ENCODE peak calls at places on chromosomes 16 and 17, in nine cellular contexts. R is stimulated activated CD8-positive, alpha-beta memory T cell treated with anti-CD3 and anti-CD28 coated beads, Interleukin-2, amount 100 ng/mL, for 48 hours; G is B cell; S is EH; Q is dermis blood vessel endothelial cell; F is GM18507; N is dermis microvascular lymphatic vessel endothelial cell; V is frontal cortex; P is HTR-8/SVneo. Z is an unnamed sample.
A peak's percentile ranks its signal among the peaks of the same experiment; 100 is the strongest.

GRCh38 chr17:39547713-39548478 is 59.8 kb downstream of the NEUROD2 start:
- DNase-seq in R (peak; percentile 75), G (peak; percentile 78), S (peak; percentile 53), Q (peak; percentile 66), F (peak; percentile 54), N (peak; percentile 50), V (no peak), P (peak; percentile 84), Z (peak; percentile 60)

GRCh38 chr17:78723001-78723796 is 58.9 kb downstream of the CYTH1 start:
- DNase-seq in R (no peak), G (no peak), S (peak; percentile 35), Q (no peak), F (no peak), N (no peak), V (peak; percentile 61), P (no peak), Z (no peak)

GRCh38 chr17:29546085-29546484 is 20.8 kb downstream of the ABHD15 start:
- DNase-seq in R (no peak), G (no peak), S (no peak), Q (no peak), F (no peak), N (no peak), V (no peak), P (no peak), Z (no peak)

GRCh38 chr17:69609495-69610315 is 195.2 kb downstream of the MAP2K6 start:
- DNase-seq in R (no peak), G (no peak), S (peak; percentile 46), Q (peak; percentile 71), F (no peak), N (peak; percentile 51), V (no peak), P (peak; percentile 27), Z (no peak)

GRCh38 chr17:7883781-7884386 is 4.7 kb upstream of the CHD3 start:
- DNase-seq in R (no peak), G (no peak), S (peak; percentile 30), Q (peak; percentile 35), F (no peak), N (peak; percentile 32), V (no peak), P (peak; percentile 13), Z (no peak)

GRCh38 chr17:42315402-42316156 is 27.3 kb downstream of the STAT5A start:
- DNase-seq in R (no peak), G (peak; percentile 71), S (no peak), Q (no peak), F (no peak), N (no peak), V (no peak), P (no peak), Z (no peak)

GRCh38 chr17:71081666-71082065 is 912.3 kb downstream of the KCNJ2 start:
- DNase-seq in R (no peak), G (no peak), S (no peak), Q (no peak), F (no peak), N (no peak), V (no peak), P (no peak), Z (no peak)

GRCh38 chr16:89210904-89211515 is 6.5 kb upstream of the ZNF778 start:
- DNase-seq in R (no peak), G (no peak), S (peak; percentile 38), Q (no peak), F (no peak), N (no peak), V (no peak), P (no peak), Z (no peak)

GRCh38 chr16:57614546-57615343 is 13.7 kb upstream of the ADGRG1 start:
- DNase-seq in R (peak; percentile 45), G (peak; percentile 27), S (no peak), Q (no peak), F (no peak), N (no peak), V (no peak), P (no peak), Z (no peak)

GRCh38 chr16:30658731-30659506 is 688 bp downstream of the FBRS start:
- DNase-seq in R (peak; percentile 93), G (peak; percentile 96), S (peak; percentile 97), Q (peak; percentile 98), F (no peak), N (peak; percentile 98), V (peak; percentile 92), P (peak; percentile 82), Z (peak; percentile 79)

GRCh38 chr17:31595076-31595475 is 203.6 kb downstream of the RAB11FIP4 start:
- DNase-seq in R (no peak), G (no peak), S (peak; percentile 75), Q (no peak), F (no peak), N (no peak), V (no peak), P (no peak), Z (no peak)

GRCh38 chr17:62781356-62781755 is 26.8 kb downstream of the MARCHF10 start:
- DNase-seq in R (no peak), G (no peak), S (peak; percentile 52), Q (no peak), F (no peak), N (no peak), V (no peak), P (no peak), Z (no peak)

GRCh38 chr17:64741038-64741641 is 79.0 kb upstream of the SMURF2 start:
- DNase-seq in R (no peak), G (no peak), S (peak; percentile 80), Q (peak; percentile 87), F (no peak), N (peak; percentile 89), V (no peak), P (no peak), Z (no peak)

GRCh38 chr17:40461774-40462342 is 18.6 kb downstream of the IGFBP4 start:
- DNase-seq in R (no peak), G (no peak), S (peak; percentile 53), Q (no peak), F (no peak), N (no peak), V (no peak), P (no peak), Z (no peak)

GRCh38 chr16:15751940-15752339 is 101.9 kb downstream of the NDE1 start:
- DNase-seq in R (no peak), G (no peak), S (no peak), Q (no peak), F (no peak), N (no peak), V (no peak), P (no peak), Z (no peak)

GRCh38 chr17:17813055-17813724 is 23.6 kb downstream of the SREBF1 start:
- DNase-seq in R (no peak), G (no peak), S (no peak), Q (no peak), F (no peak), N (no peak), V (no peak), P (no peak), Z (no peak)

GRCh38 chr16:28180660-28181556 is 30.9 kb downstream of the XPO6 start:
- DNase-seq in R (no peak), G (no peak), S (peak; percentile 77), Q (peak; percentile 46), F (no peak), N (peak; percentile 52), V (no peak), P (no peak), Z (no peak)

GRCh38 chr16:21175397-21175796 is 16.9 kb downstream of the LDAF1 start:
- DNase-seq in R (no peak), G (no peak), S (no peak), Q (no peak), F (no peak), N (no peak), V (no peak), P (no peak), Z (no peak)

GRCh38 chr17:1486802-1487695 is 5.4 kb downstream of the MYO1C start:
- DNase-seq in R (peak; percentile 73), G (peak; percentile 82), S (peak; percentile 81), Q (peak; percentile 72), F (no peak), N (peak; percentile 43), V (no peak), P (no peak), Z (peak; percentile 77)

GRCh38 chr16:74439685-74440084 is 18.4 kb upstream of the CLEC18B start:
- DNase-seq in R (no peak), G (no peak), S (no peak), Q (no peak), F (no peak), N (no peak), V (no peak), P (no peak), Z (no peak)

GRCh38 chr16:78126662-78127061 is 27.2 kb downstream of the WWOX start:
- DNase-seq in R (no peak), G (no peak), S (no peak), Q (no peak), F (no peak), N (no peak), V (no peak), P (no peak), Z (no peak)

GRCh38 chr17:61416540-61417363 is 17.1 kb downstream of the TBX2 start:
- DNase-seq in R (peak; percentile 58), G (peak; percentile 56), S (peak; percentile 94), Q (peak; percentile 87), F (peak; percentile 68), N (peak; percentile 81), V (peak; percentile 71), P (peak; percentile 98), Z (peak; percentile 69)

GRCh38 chr16:76668207-76668725 is 391.1 kb downstream of the CNTNAP4 start:
- DNase-seq in R (no peak), G (no peak), S (no peak), Q (no peak), F (no peak), N (no peak), V (no peak), P (no peak), Z (no peak)

GRCh38 chr16:53991181-53992056 is 287.5 kb downstream of the FTO start:
- DNase-seq in R (no peak), G (no peak), S (peak; percentile 62), Q (no peak), F (no peak), N (no peak), V (no peak), P (no peak), Z (no peak)

GRCh38 chr17:30549864-30550511 is 72.8 kb downstream of the GOSR1 start:
- DNase-seq in R (no peak), G (no peak), S (no peak), Q (no peak), F (no peak), N (no peak), V (no peak), P (no peak), Z (no peak)

GRCh38 chr17:14121952-14122351 is 52.6 kb downstream of the COX10 start:
- DNase-seq in R (no peak), G (no peak), S (no peak), Q (peak; percentile 11), F (no peak), N (peak; percentile 7), V (no peak), P (no peak), Z (no peak)

GRCh38 chr17:9054611-9055010 is 33.3 kb downstream of the NTN1 start:
- DNase-seq in R (no peak), G (no peak), S (no peak), Q (no peak), F (no peak), N (no peak), V (no peak), P (no peak), Z (no peak)

GRCh38 chr16:14309001-14309886 is 238.1 kb downstream of the MRTFB start:
- DNase-seq in R (no peak), G (no peak), S (peak; percentile 69), Q (no peak), F (no peak), N (no peak), V (no peak), P (no peak), Z (peak; percentile 55)

GRCh38 chr16:84461029-84461415 is 43.4 kb downstream of the MEAK7 start:
- DNase-seq in R (no peak), G (no peak), S (no peak), Q (no peak), F (no peak), N (no peak), V (no peak), P (no peak), Z (no peak)

Z was measured in GM19239.